ENCODE peak calls at places on chromosomes 1 and 21, in four cellular contexts. M, G, K and L are unnamed samples.

GRCh38 chr1:31939484-31940329 is 1.5 kb upstream of the PTP4A2 start:
- DNase-seq in K (peak), G (peak), M (peak), L (peak)

GRCh38 chr1:38009088-38009840 is 3.3 kb upstream of the UTP11 start:
- DNase-seq in K (no peak), M (peak), G (no peak), L (no peak)

GRCh38 chr1:242139437-242139836 is 140.5 kb upstream of the MAP1LC3C start:
- DNase-seq in K (no peak), M (no peak), G (peak), L (no peak)

GRCh38 chr1:8943516-8943896 is 2.2 kb upstream of the CA6 start:
- DNase-seq in K (no peak), M (no peak), G (no peak), L (no peak)

GRCh38 chr21:27024316-27024715 is 57.4 kb upstream of the ADAMTS5 start:
- DNase-seq in K (no peak), G (no peak), M (no peak), L (no peak)

GRCh38 chr1:9449106-9449627 is 90.1 kb upstream of the SLC25A33 start:
- DNase-seq in G (no peak), K (peak), M (no peak), L (no peak)

GRCh38 chr1:78044796-78045599 is 768 bp upstream of the GIPC2 start:
- DNase-seq in K (no peak), G (no peak), M (no peak), L (no peak)

GRCh38 chr1:67645495-67646144 is 39.4 kb upstream of the GADD45A start:
- DNase-seq in K (peak), G (no peak), M (no peak), L (no peak)

GRCh38 chr1:214332950-214333798 is 52.2 kb downstream of the SMYD2 start:
- DNase-seq in K (peak), M (peak), G (no peak), L (peak)

GRCh38 chr1:12565094-12565965 is 52.7 kb downstream of the DHRS3 start:
- DNase-seq in K (no peak), M (no peak), G (no peak), L (no peak)

GRCh38 chr1:77468556-77468955 is 186.7 kb downstream of the AK5 start:
- DNase-seq in K (no peak), M (no peak), G (no peak), L (no peak)

GRCh38 chr1:215076312-215076711 is 6.2 kb upstream of the KCNK2 start:
- DNase-seq in K (peak), G (no peak), M (no peak), L (peak)

GRCh38 chr1:154141240-154141639 is 13.6 kb downstream of the NUP210L start:
- DNase-seq in K (no peak), M (no peak), G (no peak), L (no peak)

GRCh38 chr21:38527737-38528136 is 29.5 kb upstream of the ERG start:
- DNase-seq in G (no peak), M (no peak), K (no peak), L (no peak)

GRCh38 chr1:183877321-183877720 is 72.4 kb downstream of the RGL1 start:
- DNase-seq in M (no peak), G (no peak), K (no peak), L (no peak)

GRCh38 chr1:167815650-167816049 is 93.9 kb downstream of the MPZL1 start:
- DNase-seq in K (no peak), M (no peak), G (no peak), L (no peak)

GRCh38 chr1:83897516-83897915 is 101.4 kb downstream of the TTLL7 start:
- DNase-seq in K (no peak), M (no peak), G (no peak), L (no peak)

GRCh38 chr1:91864017-91864700 is 21.8 kb downstream of the TGFBR3 start:
- DNase-seq in K (no peak), M (no peak), G (no peak), L (peak)

GRCh38 chr1:111084999-111085398 is 54.9 kb downstream of the DRAM2 start:
- DNase-seq in M (no peak), K (no peak), G (no peak), L (no peak)

GRCh38 chr1:23903754-23904153 is 9.4 kb downstream of the CNR2 start:
- DNase-seq in M (no peak), G (no peak), K (no peak), L (no peak)

GRCh38 chr21:43812139-43812821 is 22.9 kb downstream of the RRP1 start:
- DNase-seq in M (no peak), K (peak), G (no peak), L (no peak)

GRCh38 chr1:41638086-41639024 is 153.9 kb upstream of the EDN2 start:
- DNase-seq in M (no peak), K (no peak), G (no peak), L (no peak)

GRCh38 chr1:154956557-154956956 is 658 bp upstream of the PBXIP1 start:
- DNase-seq in M (no peak), K (no peak), G (no peak), L (no peak)

GRCh38 chr1:211843507-211844298 is 13.1 kb upstream of the LPGAT1 start:
- DNase-seq in K (no peak), G (no peak), M (no peak), L (no peak)

GRCh38 chr21:42782723-42783247 is 96.6 kb downstream of the WDR4 start:
- DNase-seq in K (no peak), M (no peak), G (no peak), L (no peak)
- TF ChIP-seq FOXK2 in K (no peak), M (no peak), G (no peak), L (no peak)

GRCh38 chr1:178739285-178740045 is 14.4 kb downstream of the RALGPS2 start:
- DNase-seq in G (no peak), K (no peak), M (no peak), L (no peak)
- TF ChIP-seq FOXK2 in G (no peak), K (no peak), M (no peak), L (no peak)

GRCh38 chr1:15765495-15766194 is 7.0 kb downstream of the FBLIM1 start:
- DNase-seq in K (no peak), M (peak), G (no peak), L (no peak)
- TF ChIP-seq FOXK2 in K (no peak), M (no peak), G (no peak), L (no peak)

DNA sequence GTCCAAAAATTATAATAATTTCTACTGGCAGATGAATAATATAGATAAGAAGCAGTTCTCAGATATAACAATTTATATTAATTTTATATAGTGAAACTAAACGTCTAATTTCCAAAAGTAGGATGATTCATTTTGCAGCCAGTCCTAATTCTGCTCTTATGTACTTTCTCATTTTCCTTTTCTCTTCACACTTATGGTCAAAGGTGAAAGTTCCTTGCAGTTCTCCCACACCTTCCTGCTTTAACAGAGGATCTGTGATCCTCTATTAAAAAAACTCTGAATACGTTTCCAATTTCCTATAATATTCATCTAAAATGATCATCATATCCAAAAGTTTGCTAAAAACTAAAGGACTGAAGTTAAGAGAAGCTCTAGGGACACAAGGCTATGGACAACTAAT is 78.5 kb downstream of the KIFAP3 start:
- DNase-seq in G (no peak), K (no peak), M (no peak), L (no peak)
- TF ChIP-seq FOXK2 in G (no peak), K (no peak), M (no peak), L (no peak)